ENCODE peak calls at places on chromosome 13, in four cellular contexts. L is SK-N-SH, E is K562, O is HepG2. K is an unnamed sample.

GRCh38 chr13:37143901-37144300 is 38.4 kb upstream of the CSNK1A1L start:
- DNase-seq in L (no peak), E (no peak), O (no peak), K (no peak)

GRCh38 chr13:110109910-110110309 is 197.0 kb downstream of the COL4A1 start:
- DNase-seq in L (no peak), E (no peak), O (no peak), K (no peak)

GRCh38 chr13:40026174-40026585 is 370.7 kb downstream of the COG6 start:
- DNase-seq in L (no peak), E (no peak), O (no peak), K (no peak)

GRCh38 chr13:114104626-114105350 is 27.6 kb downstream of the RASA3 start:
- DNase-seq in L (peak; percentile 42), E (no peak), O (no peak), K (peak; percentile 7)

GRCh38 chr13:109545964-109546363 is 240.4 kb downstream of the IRS2 start:
- DNase-seq in L (no peak), E (no peak), O (no peak), K (no peak)

GRCh38 chr13:110064022-110064421 is 242.9 kb downstream of the COL4A1 start:
- DNase-seq in L (no peak), E (no peak), O (no peak), K (no peak)

GRCh38 chr13:112242777-112243176 is 133.4 kb upstream of the SPACA7 start:
- DNase-seq in L (no peak), E (no peak), O (no peak), K (no peak)

GRCh38 chr13:109626386-109627171 is 159.8 kb downstream of the IRS2 start:
- DNase-seq in L (no peak), E (no peak), O (no peak), K (no peak)

GRCh38 chr13:113049521-113049941 is 56.1 kb upstream of the F7 start:
- DNase-seq in L (no peak), E (no peak), O (no peak), K (no peak)

GRCh38 chr13:21849323-21849722 is 178.4 kb downstream of the FGF9 start:
- DNase-seq in L (peak; percentile 26), E (peak; percentile 10), O (peak; percentile 52), K (no peak)

GRCh38 chr13:53064721-53065120 is 36.1 kb downstream of the OLFM4 start:
- DNase-seq in L (peak; percentile 39), E (no peak), O (no peak), K (no peak)

GRCh38 chr13:107028751-107029150 is 460.8 kb upstream of the ARGLU1 start:
- DNase-seq in L (no peak), E (no peak), O (no peak), K (no peak)

GRCh38 chr13:39616087-39616694 is 13.2 kb upstream of the LHFPL6 start:
- DNase-seq in L (peak; percentile 64), E (peak; percentile 51), O (peak; percentile 56), K (peak; percentile 54)

GRCh38 chr13:27933580-27934328 is 14.0 kb downstream of the PDX1 start:
- DNase-seq in L (no peak), E (no peak), O (no peak), K (no peak)

GRCh38 chr13:20461481-20461859 is 64.2 kb downstream of the CRYL1 start:
- DNase-seq in L (no peak), E (no peak), O (no peak), K (no peak)

GRCh38 chr13:83881917-83882625 is at the start of gene SLITRK1:
- DNase-seq in L (peak; percentile 16), E (no peak), O (no peak), K (peak; percentile 93)

GRCh38 chr13:109652536-109652935 is 133.8 kb downstream of the IRS2 start:
- DNase-seq in L (no peak), E (no peak), O (no peak), K (no peak)

GRCh38 chr13:102868366-102868936 is 22.6 kb downstream of the ERCC5 start:
- DNase-seq in L (no peak), E (no peak), O (no peak), K (no peak)

GRCh38 chr13:26529441-26529840 is 28.0 kb upstream of the WASF3 start:
- DNase-seq in L (no peak), E (peak; percentile 13), O (peak; percentile 15), K (peak; percentile 77)

GRCh38 chr13:84430015-84430414 is 547.7 kb upstream of the SLITRK1 start:
- DNase-seq in L (no peak), E (no peak), O (no peak), K (no peak)

GRCh38 chr13:39859898-39860297 is 204.4 kb downstream of the COG6 start:
- DNase-seq in L (peak; percentile 41), E (no peak), O (no peak), K (no peak)

GRCh38 chr13:20161275-20161950 is 561 bp upstream of the GJA3 start:
- DNase-seq in L (peak; percentile 43), E (no peak), O (no peak), K (no peak)

GRCh38 chr13:31674056-31674455 is 65.3 kb upstream of the RXFP2 start:
- DNase-seq in L (no peak), E (no peak), O (no peak), K (no peak)

GRCh38 chr13:39144941-39145533 is 106.8 kb downstream of the NHLRC3 start:
- DNase-seq in L (peak; percentile 56), E (peak; percentile 13), O (no peak), K (peak; percentile 53)

GRCh38 chr13:42048625-42049453 is at the start of gene DGKH:
- DNase-seq in L (peak; percentile 95), E (peak; percentile 87), O (no peak), K (peak; percentile 77)

GRCh38 chr13:100883453-100883852 is 208.9 kb upstream of the TMTC4 start:
- DNase-seq in L (no peak), E (no peak), O (peak; percentile 4), K (no peak)

GRCh38 chr13:42876810-42877550 is 95.6 kb downstream of the FAM216B start:
- DNase-seq in L (no peak), E (no peak), O (no peak), K (no peak)

GRCh38 chr13:60152904-60153303 is 10.8 kb downstream of the DIAPH3 start:
- DNase-seq in L (no peak), E (no peak), O (no peak), K (no peak)

GRCh38 chr13:39892731-39893293 is 237.3 kb downstream of the COG6 start:
- DNase-seq in L (peak; percentile 35), E (no peak), O (no peak), K (no peak)

GRCh38 chr13:33827152-33827551 is 9.2 kb downstream of the RFC3 start:
- DNase-seq in L (no peak), E (no peak), O (no peak), K (no peak)

GRCh38 chr13:33828431-33829129 is 10.6 kb downstream of the RFC3 start:
- DNase-seq in L (no peak), E (no peak), O (no peak), K (no peak)

GRCh38 chr13:33838567-33839131 is 20.7 kb downstream of the RFC3 start:
- DNase-seq in L (no peak), E (no peak), O (no peak), K (no peak)

GRCh38 chr13:33832872-33833271 is 14.9 kb downstream of the RFC3 start:
- DNase-seq in L (no peak), E (no peak), O (no peak), K (no peak)
- TF ChIP-seq FOXJ3 in L (no peak), E (no peak), O (no peak), K (no peak)

GRCh38 chr13:73061478-73062275 is 2.9 kb downstream of the KLF5 start:
- DNase-seq in L (no peak), E (no peak), O (no peak), K (no peak)

GRCh38 chr13:73058432-73058740 is 419 bp upstream of the KLF5 start:
- DNase-seq in L (no peak), E (no peak), O (no peak), K (no peak)

GRCh38 chr13:73060251-73061160 is 1.7 kb downstream of the KLF5 start:
- DNase-seq in L (peak; percentile 52), E (no peak), O (no peak), K (no peak)

GRCh38 chr13:73058741-73059459 is at the start of gene KLF5:
- DNase-seq in L (peak; percentile 99), E (peak; percentile 95), O (peak; percentile 85), K (peak; percentile 99)

GRCh38 chr13:73059460-73060250 is 850 bp downstream of the KLF5 start:
- DNase-seq in L (no peak), E (peak; percentile 34), O (peak; percentile 52), K (peak; percentile 78)
- TF ChIP-seq FOXJ3 in L (no peak), E (no peak), O (no peak), K (no peak)

DNA sequence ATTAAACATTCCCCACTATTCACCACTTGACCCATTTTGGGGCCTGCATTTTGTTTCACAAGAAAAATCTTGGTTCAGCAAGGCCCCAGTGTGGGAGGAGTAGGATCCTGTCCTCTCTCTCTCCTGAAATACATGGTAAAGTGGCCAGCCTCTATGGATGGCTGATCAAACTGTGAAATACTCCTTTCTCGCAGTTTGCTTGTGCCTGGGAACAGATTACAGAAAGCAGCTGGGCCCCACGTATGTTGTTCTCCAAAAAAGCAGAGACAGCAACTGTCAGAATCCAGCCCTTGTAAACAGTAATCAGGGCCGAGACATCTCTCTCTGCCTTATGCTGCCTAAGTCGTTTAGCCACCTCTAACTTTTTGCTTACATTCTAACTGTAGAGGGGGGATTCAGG is 61.0 kb upstream of the RAP2A start:
- DNase-seq in L (no peak), E (no peak), O (no peak), K (no peak)
- TF ChIP-seq FOXJ3 in L (no peak), E (no peak), O (no peak), K (no peak)

GRCh38 chr13:44969858-44970484 is 19.3 kb downstream of the NUFIP1 start:
- DNase-seq in L (peak; percentile 53), E (no peak), O (peak; percentile 49), K (no peak)
- TF ChIP-seq FOXJ3 in L (no peak), E (no peak), O (no peak), K (no peak)

GRCh38 chr13:50319603-50320296 is 304.5 kb downstream of the KCNRG start:
- DNase-seq in L (no peak), E (peak; percentile 7), O (peak; percentile 24), K (no peak)
- TF ChIP-seq FOXJ3 in L (no peak), E (no peak), O (no peak), K (no peak)

DNA sequence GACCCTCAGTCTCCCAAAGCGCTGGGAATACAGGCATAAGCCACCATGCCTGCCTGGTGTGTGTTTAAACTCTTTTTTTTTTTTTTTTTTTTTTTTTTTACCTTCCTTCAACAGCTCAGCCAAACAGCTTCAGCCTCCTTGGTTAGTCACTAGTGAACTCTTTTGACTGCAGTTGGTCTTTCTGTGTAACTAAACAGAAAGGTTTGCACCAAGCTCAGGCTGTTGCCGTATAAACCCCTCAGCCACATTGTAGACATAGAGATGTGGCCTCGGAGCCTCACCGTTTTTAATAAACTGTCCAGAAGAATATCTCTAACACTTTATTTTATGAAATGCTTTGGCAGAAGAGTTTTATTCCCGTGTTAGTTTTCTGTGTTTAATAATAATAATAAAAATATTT is 171.6 kb upstream of the MAB21L1 start:
- DNase-seq in L (no peak), E (no peak), O (no peak), K (no peak)
- TF ChIP-seq FOXJ3 in L (no peak), E (no peak), O (no peak), K (no peak)